ENCODE peak calls at places on chromosomes 3 and 15, in seven cellular contexts. One of them, this sample, is unnamed.

GRCh38 chr15:56783857-56784661 is 50.8 kb upstream of the ZNF280D start:
- DNase-seq in IMR-90: no peak
- DNase-seq in AG09309: no peak
- DNase-seq in CD4-positive, CD25-positive, alpha-beta regulatory T cell: no peak
- DNase-seq in substantia nigra: no peak
- DNase-seq in EL: no peak
- DNase-seq in Caco-2: no peak
- DNase-seq in this sample: no peak

GRCh38 chr15:31459011-31459748 is 132.5 kb downstream of the KLF13 start:
- DNase-seq in AG09309: no peak
- DNase-seq in EL: no peak
- DNase-seq in IMR-90: peak
- DNase-seq in Caco-2: no peak
- DNase-seq in substantia nigra: no peak
- DNase-seq in CD4-positive, CD25-positive, alpha-beta regulatory T cell: peak
- DNase-seq in this sample: no peak

GRCh38 chr15:85607842-85608241 is 186.9 kb downstream of the KLHL25 start:
- DNase-seq in CD4-positive, CD25-positive, alpha-beta regulatory T cell: no peak
- DNase-seq in EL: peak
- DNase-seq in substantia nigra: no peak
- DNase-seq in Caco-2: no peak
- DNase-seq in IMR-90: peak
- DNase-seq in AG09309: no peak
- DNase-seq in this sample: no peak

GRCh38 chr3:130699765-130700164 is 46.9 kb downstream of the PIK3R4 start:
- DNase-seq in AG09309: no peak
- DNase-seq in Caco-2: peak
- DNase-seq in CD4-positive, CD25-positive, alpha-beta regulatory T cell: peak
- DNase-seq in EL: peak
- DNase-seq in substantia nigra: no peak
- DNase-seq in IMR-90: peak
- DNase-seq in this sample: peak

GRCh38 chr3:123499316-123499715 is 50.4 kb upstream of the ADCY5 start:
- DNase-seq in EL: peak
- DNase-seq in CD4-positive, CD25-positive, alpha-beta regulatory T cell: no peak
- DNase-seq in Caco-2: no peak
- DNase-seq in AG09309: peak
- DNase-seq in substantia nigra: no peak
- DNase-seq in IMR-90: peak
- DNase-seq in this sample: no peak

GRCh38 chr15:37773111-37773860 is 161.2 kb upstream of the TMCO5A start:
- DNase-seq in Caco-2: no peak
- DNase-seq in IMR-90: peak
- DNase-seq in CD4-positive, CD25-positive, alpha-beta regulatory T cell: no peak
- DNase-seq in AG09309: peak
- DNase-seq in substantia nigra: no peak
- DNase-seq in EL: peak
- DNase-seq in this sample: no peak

GRCh38 chr3:14439501-14440167 is 37.2 kb downstream of the SLC6A6 start:
- DNase-seq in CD4-positive, CD25-positive, alpha-beta regulatory T cell: no peak
- DNase-seq in Caco-2: no peak
- DNase-seq in AG09309: no peak
- DNase-seq in IMR-90: peak
- DNase-seq in substantia nigra: no peak
- DNase-seq in EL: peak
- DNase-seq in this sample: no peak

GRCh38 chr3:177676148-177676547 is 478.9 kb upstream of the TBL1XR1 start:
- DNase-seq in CD4-positive, CD25-positive, alpha-beta regulatory T cell: no peak
- DNase-seq in Caco-2: no peak
- DNase-seq in IMR-90: no peak
- DNase-seq in EL: no peak
- DNase-seq in substantia nigra: no peak
- DNase-seq in AG09309: no peak
- DNase-seq in this sample: no peak

GRCh38 chr15:90609254-90610185 is 79.8 kb downstream of the CRTC3 start:
- DNase-seq in IMR-90: peak
- DNase-seq in substantia nigra: no peak
- DNase-seq in EL: no peak
- DNase-seq in Caco-2: no peak
- DNase-seq in AG09309: no peak
- DNase-seq in CD4-positive, CD25-positive, alpha-beta regulatory T cell: no peak
- DNase-seq in this sample: no peak

GRCh38 chr15:70498096-70498626 is 265.2 kb downstream of the UACA start:
- DNase-seq in CD4-positive, CD25-positive, alpha-beta regulatory T cell: no peak
- DNase-seq in IMR-90: no peak
- DNase-seq in Caco-2: no peak
- DNase-seq in substantia nigra: no peak
- DNase-seq in AG09309: no peak
- DNase-seq in EL: no peak
- DNase-seq in this sample: no peak

GRCh38 chr3:37661615-37662306 is 199.9 kb upstream of the CTDSPL start:
- DNase-seq in Caco-2: no peak
- DNase-seq in AG09309: no peak
- DNase-seq in substantia nigra: no peak
- DNase-seq in EL: no peak
- DNase-seq in CD4-positive, CD25-positive, alpha-beta regulatory T cell: no peak
- DNase-seq in IMR-90: no peak
- DNase-seq in this sample: no peak

GRCh38 chr15:62957130-62957529 is 85.4 kb upstream of the TPM1 start:
- DNase-seq in IMR-90: peak
- DNase-seq in AG09309: no peak
- DNase-seq in EL: peak
- DNase-seq in substantia nigra: no peak
- DNase-seq in CD4-positive, CD25-positive, alpha-beta regulatory T cell: no peak
- DNase-seq in Caco-2: no peak
- DNase-seq in this sample: no peak

GRCh38 chr3:172208586-172209332 is 169.4 kb downstream of the FNDC3B start:
- DNase-seq in CD4-positive, CD25-positive, alpha-beta regulatory T cell: no peak
- DNase-seq in substantia nigra: no peak
- DNase-seq in Caco-2: no peak
- DNase-seq in AG09309: no peak
- DNase-seq in IMR-90: peak
- DNase-seq in EL: no peak
- DNase-seq in this sample: no peak

GRCh38 chr15:63349621-63350020 is 32.0 kb downstream of the CA12 start:
- DNase-seq in AG09309: no peak
- DNase-seq in IMR-90: no peak
- DNase-seq in substantia nigra: no peak
- DNase-seq in CD4-positive, CD25-positive, alpha-beta regulatory T cell: no peak
- DNase-seq in Caco-2: no peak
- DNase-seq in EL: no peak
- DNase-seq in this sample: no peak

GRCh38 chr15:23687143-23687470 is at the start of gene NDN:
- DNase-seq in Caco-2: no peak
- DNase-seq in IMR-90: peak
- DNase-seq in AG09309: no peak
- DNase-seq in CD4-positive, CD25-positive, alpha-beta regulatory T cell: no peak
- DNase-seq in EL: peak
- DNase-seq in substantia nigra: peak
- DNase-seq in this sample: no peak

GRCh38 chr3:187722206-187722612 is 19.9 kb upstream of the RTP2 start:
- DNase-seq in IMR-90: no peak
- DNase-seq in AG09309: no peak
- DNase-seq in substantia nigra: no peak
- DNase-seq in EL: no peak
- DNase-seq in CD4-positive, CD25-positive, alpha-beta regulatory T cell: no peak
- DNase-seq in Caco-2: no peak
- DNase-seq in this sample: no peak

GRCh38 chr3:57731311-57731710 is 24.8 kb upstream of the SLMAP start:
- DNase-seq in EL: no peak
- DNase-seq in substantia nigra: no peak
- DNase-seq in Caco-2: no peak
- DNase-seq in IMR-90: peak
- DNase-seq in CD4-positive, CD25-positive, alpha-beta regulatory T cell: no peak
- DNase-seq in AG09309: peak
- DNase-seq in this sample: no peak

GRCh38 chr15:40857601-40858351 is 13.9 kb downstream of the SPINT1 start:
- DNase-seq in AG09309: no peak
- DNase-seq in CD4-positive, CD25-positive, alpha-beta regulatory T cell: peak
- DNase-seq in EL: peak
- DNase-seq in Caco-2: peak
- DNase-seq in IMR-90: peak
- DNase-seq in substantia nigra: no peak
- DNase-seq in this sample: peak

GRCh38 chr15:31100738-31101137 is 787 bp downstream of the TRPM1 start:
- DNase-seq in EL: no peak
- DNase-seq in AG09309: no peak
- DNase-seq in IMR-90: no peak
- DNase-seq in Caco-2: no peak
- DNase-seq in substantia nigra: no peak
- DNase-seq in CD4-positive, CD25-positive, alpha-beta regulatory T cell: no peak
- DNase-seq in this sample: no peak

GRCh38 chr3:31968927-31969418 is 12.1 kb downstream of the OSBPL10 start:
- DNase-seq in CD4-positive, CD25-positive, alpha-beta regulatory T cell: no peak
- DNase-seq in EL: peak
- DNase-seq in Caco-2: peak
- DNase-seq in substantia nigra: no peak
- DNase-seq in AG09309: peak
- DNase-seq in IMR-90: peak
- DNase-seq in this sample: no peak

GRCh38 chr15:56086566-56086965 is 93.2 kb upstream of the NEDD4 start:
- DNase-seq in CD4-positive, CD25-positive, alpha-beta regulatory T cell: no peak
- DNase-seq in Caco-2: no peak
- DNase-seq in AG09309: no peak
- DNase-seq in IMR-90: no peak
- DNase-seq in EL: no peak
- DNase-seq in substantia nigra: no peak
- DNase-seq in this sample: no peak

GRCh38 chr15:47415539-47415971 is 301.8 kb upstream of the SEMA6D start:
- DNase-seq in Caco-2: no peak
- DNase-seq in CD4-positive, CD25-positive, alpha-beta regulatory T cell: no peak
- DNase-seq in IMR-90: peak
- DNase-seq in AG09309: no peak
- DNase-seq in substantia nigra: no peak
- DNase-seq in EL: peak
- DNase-seq in this sample: no peak

GRCh38 chr15:54518145-54518941 is 540.1 kb downstream of the UNC13C start:
- DNase-seq in IMR-90: no peak
- DNase-seq in EL: no peak
- DNase-seq in substantia nigra: no peak
- DNase-seq in AG09309: no peak
- DNase-seq in Caco-2: no peak
- DNase-seq in CD4-positive, CD25-positive, alpha-beta regulatory T cell: no peak
- DNase-seq in this sample: no peak

GRCh38 chr15:80915462-80915861 is 74.2 kb downstream of the MESD start:
- DNase-seq in CD4-positive, CD25-positive, alpha-beta regulatory T cell: no peak
- DNase-seq in IMR-90: no peak
- DNase-seq in EL: no peak
- DNase-seq in substantia nigra: no peak
- DNase-seq in Caco-2: no peak
- DNase-seq in AG09309: no peak
- DNase-seq in this sample: no peak

GRCh38 chr3:13839766-13840340 is 40.0 kb downstream of the WNT7A start:
- DNase-seq in AG09309: no peak
- DNase-seq in Caco-2: no peak
- DNase-seq in EL: no peak
- DNase-seq in substantia nigra: no peak
- DNase-seq in CD4-positive, CD25-positive, alpha-beta regulatory T cell: no peak
- DNase-seq in IMR-90: no peak
- DNase-seq in this sample: no peak

GRCh38 chr15:99151156-99151555 is 46.3 kb downstream of the SYNM start:
- DNase-seq in AG09309: no peak
- DNase-seq in IMR-90: no peak
- DNase-seq in Caco-2: no peak
- DNase-seq in CD4-positive, CD25-positive, alpha-beta regulatory T cell: no peak
- DNase-seq in EL: no peak
- DNase-seq in substantia nigra: no peak
- DNase-seq in this sample: no peak

GRCh38 chr15:45454825-45455224 is 67.7 kb downstream of the SLC30A4 start:
- DNase-seq in EL: peak
- DNase-seq in CD4-positive, CD25-positive, alpha-beta regulatory T cell: peak
- DNase-seq in AG09309: peak
- DNase-seq in IMR-90: peak
- DNase-seq in substantia nigra: no peak
- DNase-seq in Caco-2: no peak
- DNase-seq in this sample: peak

GRCh38 chr3:30908466-30909037 is 14.1 kb upstream of the GADL1 start:
- DNase-seq in CD4-positive, CD25-positive, alpha-beta regulatory T cell: no peak
- DNase-seq in AG09309: no peak
- DNase-seq in EL: no peak
- DNase-seq in IMR-90: no peak
- DNase-seq in Caco-2: no peak
- DNase-seq in substantia nigra: no peak
- DNase-seq in this sample: no peak

GRCh38 chr3:151082880-151083838 is 2.3 kb upstream of the MED12L start:
- DNase-seq in EL: no peak
- DNase-seq in Caco-2: no peak
- DNase-seq in CD4-positive, CD25-positive, alpha-beta regulatory T cell: no peak
- DNase-seq in AG09309: no peak
- DNase-seq in IMR-90: no peak
- DNase-seq in substantia nigra: no peak
- DNase-seq in this sample: no peak

GRCh38 chr3:182861345-182861744 is 68.0 kb downstream of the ATP11B start:
- DNase-seq in IMR-90: peak
- DNase-seq in AG09309: no peak
- DNase-seq in Caco-2: no peak
- DNase-seq in substantia nigra: no peak
- DNase-seq in EL: peak
- DNase-seq in CD4-positive, CD25-positive, alpha-beta regulatory T cell: peak
- DNase-seq in this sample: no peak

GRCh38 chr3:182794806-182795369 is 1.6 kb downstream of the ATP11B start:
- DNase-seq in IMR-90: peak
- DNase-seq in CD4-positive, CD25-positive, alpha-beta regulatory T cell: no peak
- DNase-seq in AG09309: no peak
- DNase-seq in EL: no peak
- DNase-seq in Caco-2: no peak
- DNase-seq in substantia nigra: no peak
- DNase-seq in this sample: no peak

GRCh38 chr3:8386221-8386620 is 115.4 kb upstream of the LMCD1 start:
- DNase-seq in AG09309: no peak
- DNase-seq in EL: peak
- DNase-seq in Caco-2: no peak
- DNase-seq in CD4-positive, CD25-positive, alpha-beta regulatory T cell: no peak
- DNase-seq in IMR-90: peak
- DNase-seq in substantia nigra: no peak
- DNase-seq in this sample: no peak

GRCh38 chr3:23845817-23846216 is 40.1 kb downstream of the UBE2E1 start:
- DNase-seq in CD4-positive, CD25-positive, alpha-beta regulatory T cell: no peak
- DNase-seq in Caco-2: no peak
- DNase-seq in EL: no peak
- DNase-seq in AG09309: no peak
- DNase-seq in substantia nigra: no peak
- DNase-seq in IMR-90: no peak
- DNase-seq in this sample: no peak

GRCh38 chr3:67044955-67045354 is 46.8 kb downstream of the KBTBD8 start:
- DNase-seq in Caco-2: no peak
- DNase-seq in CD4-positive, CD25-positive, alpha-beta regulatory T cell: no peak
- DNase-seq in IMR-90: no peak
- DNase-seq in substantia nigra: no peak
- DNase-seq in AG09309: no peak
- DNase-seq in EL: no peak
- DNase-seq in this sample: no peak

GRCh38 chr15:48630245-48630644 is 15.3 kb downstream of the FBN1 start:
- DNase-seq in CD4-positive, CD25-positive, alpha-beta regulatory T cell: no peak
- DNase-seq in IMR-90: no peak
- DNase-seq in EL: no peak
- DNase-seq in substantia nigra: no peak
- DNase-seq in Caco-2: no peak
- DNase-seq in AG09309: no peak
- DNase-seq in this sample: no peak